ENCODE peak calls at places on chromosomes 4 and X, in ten cellular contexts. One of them, this sample, is unnamed.

GRCh38 chr4:77310931-77311330 is 153.9 kb downstream of the CCNG2 start:
- DNase-seq in cardiac muscle cell: peak
- DNase-seq in endodermal cell: no peak
- DNase-seq in epithelial cell of esophagus: peak
- DNase-seq in heart right ventricle: no peak
- DNase-seq in uterus: no peak
- DNase-seq in AG10803: peak
- DNase-seq in lower lobe of right lung: no peak
- DNase-seq in IMR-90: no peak
- DNase-seq in endothelial cell: no peak
- DNase-seq in this sample: no peak

GRCh38 chr4:24973471-24974251 is 57.1 kb downstream of the LGI2 start:
- DNase-seq in IMR-90: peak
- DNase-seq in cardiac muscle cell: no peak
- DNase-seq in endodermal cell: peak
- DNase-seq in heart right ventricle: peak
- DNase-seq in uterus: no peak
- DNase-seq in epithelial cell of esophagus: peak
- DNase-seq in AG10803: peak
- DNase-seq in endothelial cell: no peak
- DNase-seq in lower lobe of right lung: peak
- DNase-seq in this sample: peak

GRCh38 chr4:66688674-66689073 is 856.6 kb downstream of the CENPC start:
- DNase-seq in endodermal cell: no peak
- DNase-seq in cardiac muscle cell: peak
- DNase-seq in lower lobe of right lung: no peak
- DNase-seq in heart right ventricle: no peak
- DNase-seq in epithelial cell of esophagus: peak
- DNase-seq in endothelial cell: no peak
- DNase-seq in IMR-90: peak
- DNase-seq in AG10803: peak
- DNase-seq in uterus: no peak
- DNase-seq in this sample: no peak

GRCh38 chr4:183984561-183984960 is 79.5 kb downstream of the STOX2 start:
- DNase-seq in endodermal cell: no peak
- DNase-seq in lower lobe of right lung: no peak
- DNase-seq in uterus: no peak
- DNase-seq in endothelial cell: no peak
- DNase-seq in epithelial cell of esophagus: no peak
- DNase-seq in AG10803: no peak
- DNase-seq in IMR-90: no peak
- DNase-seq in cardiac muscle cell: no peak
- DNase-seq in heart right ventricle: peak
- DNase-seq in this sample: no peak

GRCh38 chrX:13574600-13574999 is 5.2 kb downstream of the EGFL6 start:
- DNase-seq in uterus: no peak
- DNase-seq in lower lobe of right lung: no peak
- DNase-seq in epithelial cell of esophagus: no peak
- DNase-seq in endodermal cell: no peak
- DNase-seq in cardiac muscle cell: no peak
- DNase-seq in IMR-90: no peak
- DNase-seq in endothelial cell: no peak
- DNase-seq in AG10803: no peak
- DNase-seq in heart right ventricle: no peak
- DNase-seq in this sample: no peak

GRCh38 chrX:46953137-46953527 is 40.9 kb downstream of the JADE3 start:
- DNase-seq in uterus: no peak
- DNase-seq in epithelial cell of esophagus: no peak
- DNase-seq in heart right ventricle: no peak
- DNase-seq in lower lobe of right lung: no peak
- DNase-seq in AG10803: no peak
- DNase-seq in IMR-90: no peak
- DNase-seq in endodermal cell: no peak
- DNase-seq in cardiac muscle cell: peak
- DNase-seq in endothelial cell: no peak
- DNase-seq in this sample: no peak

GRCh38 chr4:19739101-19739651 is 512.5 kb upstream of the SLIT2 start:
- DNase-seq in cardiac muscle cell: peak
- DNase-seq in epithelial cell of esophagus: peak
- DNase-seq in uterus: no peak
- DNase-seq in lower lobe of right lung: no peak
- DNase-seq in endothelial cell: no peak
- DNase-seq in IMR-90: peak
- DNase-seq in heart right ventricle: no peak
- DNase-seq in AG10803: peak
- DNase-seq in endodermal cell: no peak
- DNase-seq in this sample: no peak

GRCh38 chr4:1345905-1346780 is 865 bp upstream of the UVSSA start:
- DNase-seq in IMR-90: peak
- DNase-seq in AG10803: peak
- DNase-seq in cardiac muscle cell: peak
- DNase-seq in heart right ventricle: no peak
- DNase-seq in endothelial cell: peak
- DNase-seq in uterus: peak
- DNase-seq in epithelial cell of esophagus: peak
- DNase-seq in endodermal cell: peak
- DNase-seq in lower lobe of right lung: peak
- DNase-seq in this sample: peak

GRCh38 chr4:168304744-168305459 is 13.7 kb downstream of the DDX60 start:
- DNase-seq in heart right ventricle: no peak
- DNase-seq in uterus: no peak
- DNase-seq in cardiac muscle cell: peak
- DNase-seq in AG10803: peak
- DNase-seq in IMR-90: peak
- DNase-seq in lower lobe of right lung: no peak
- DNase-seq in endothelial cell: no peak
- DNase-seq in epithelial cell of esophagus: peak
- DNase-seq in endodermal cell: no peak
- DNase-seq in this sample: no peak

GRCh38 chr4:176792348-176793059 is at the start of gene VEGFC:
- DNase-seq in cardiac muscle cell: peak
- DNase-seq in lower lobe of right lung: peak
- DNase-seq in IMR-90: peak
- DNase-seq in uterus: peak
- DNase-seq in endothelial cell: peak
- DNase-seq in AG10803: peak
- DNase-seq in endodermal cell: peak
- DNase-seq in heart right ventricle: peak
- DNase-seq in epithelial cell of esophagus: peak
- DNase-seq in this sample: peak

GRCh38 chrX:36434521-36434920 is 515.0 kb downstream of the CFAP47 start:
- DNase-seq in epithelial cell of esophagus: no peak
- DNase-seq in uterus: no peak
- DNase-seq in lower lobe of right lung: no peak
- DNase-seq in IMR-90: peak
- DNase-seq in cardiac muscle cell: no peak
- DNase-seq in endothelial cell: no peak
- DNase-seq in endodermal cell: no peak
- DNase-seq in AG10803: no peak
- DNase-seq in heart right ventricle: no peak
- DNase-seq in this sample: no peak

GRCh38 chrX:150777328-150777992 is 84.3 kb downstream of the MTMR1 start:
- DNase-seq in endodermal cell: peak
- DNase-seq in heart right ventricle: no peak
- DNase-seq in lower lobe of right lung: no peak
- DNase-seq in endothelial cell: no peak
- DNase-seq in uterus: no peak
- DNase-seq in AG10803: no peak
- DNase-seq in cardiac muscle cell: no peak
- DNase-seq in IMR-90: no peak
- DNase-seq in epithelial cell of esophagus: no peak
- DNase-seq in this sample: no peak

GRCh38 chr4:184475096-184475461 is 729 bp upstream of the IRF2 start:
- DNase-seq in epithelial cell of esophagus: peak
- DNase-seq in heart right ventricle: peak
- DNase-seq in lower lobe of right lung: peak
- DNase-seq in cardiac muscle cell: peak
- DNase-seq in uterus: peak
- DNase-seq in IMR-90: peak
- DNase-seq in endodermal cell: peak
- DNase-seq in AG10803: peak
- DNase-seq in endothelial cell: peak
- DNase-seq in this sample: peak

GRCh38 chrX:54492340-54492739 is 3.7 kb downstream of the FGD1 start:
- DNase-seq in heart right ventricle: peak
- DNase-seq in endothelial cell: no peak
- DNase-seq in epithelial cell of esophagus: peak
- DNase-seq in lower lobe of right lung: no peak
- DNase-seq in cardiac muscle cell: peak
- DNase-seq in AG10803: peak
- DNase-seq in uterus: peak
- DNase-seq in IMR-90: peak
- DNase-seq in endodermal cell: no peak
- DNase-seq in this sample: no peak

GRCh38 chrX:71627588-71628404 is 9.5 kb upstream of the CXCR3 start:
- DNase-seq in AG10803: peak
- DNase-seq in epithelial cell of esophagus: no peak
- DNase-seq in IMR-90: no peak
- DNase-seq in cardiac muscle cell: no peak
- DNase-seq in heart right ventricle: no peak
- DNase-seq in endothelial cell: no peak
- DNase-seq in uterus: no peak
- DNase-seq in endodermal cell: no peak
- DNase-seq in lower lobe of right lung: no peak
- DNase-seq in this sample: no peak

GRCh38 chr4:117621673-117622072 is 412.6 kb upstream of the NDST3 start:
- DNase-seq in endothelial cell: no peak
- DNase-seq in IMR-90: no peak
- DNase-seq in heart right ventricle: no peak
- DNase-seq in lower lobe of right lung: no peak
- DNase-seq in epithelial cell of esophagus: no peak
- DNase-seq in cardiac muscle cell: no peak
- DNase-seq in endodermal cell: no peak
- DNase-seq in uterus: no peak
- DNase-seq in AG10803: no peak
- DNase-seq in this sample: no peak

DNA sequence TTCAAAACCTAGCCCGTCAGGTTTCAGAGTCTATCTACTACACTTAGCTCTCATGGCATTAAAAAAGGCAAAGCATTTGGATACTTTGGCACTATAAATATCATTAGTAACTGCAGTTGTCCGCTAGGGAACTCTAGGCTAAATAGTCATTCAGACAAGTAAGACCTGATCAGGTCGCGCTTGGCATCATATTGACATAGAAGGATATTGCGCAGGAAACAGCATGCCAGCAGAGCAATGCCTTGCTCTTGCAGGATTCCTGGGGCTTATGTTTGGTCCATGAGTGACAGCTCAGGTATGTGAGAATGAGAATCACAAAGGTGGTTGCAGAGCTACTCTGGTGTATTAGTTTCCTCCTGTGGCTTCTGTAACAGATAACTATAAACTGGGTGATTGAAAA is 62.7 kb downstream of the KDM6A start:
- DNase-seq in cardiac muscle cell: no peak
- DNase-seq in lower lobe of right lung: no peak
- DNase-seq in heart right ventricle: no peak
- DNase-seq in epithelial cell of esophagus: peak
- DNase-seq in IMR-90: no peak
- DNase-seq in endodermal cell: no peak
- DNase-seq in endothelial cell: no peak
- DNase-seq in uterus: no peak
- DNase-seq in AG10803: no peak
- DNase-seq in this sample: no peak
- TF ChIP-seq CTCF in cardiac muscle cell: no peak
- TF ChIP-seq CTCF in lower lobe of right lung: no peak
- TF ChIP-seq CTCF in heart right ventricle: no peak
- TF ChIP-seq CTCF in epithelial cell of esophagus: peak
- TF ChIP-seq CTCF in IMR-90: no peak
- TF ChIP-seq CTCF in endodermal cell: no peak
- TF ChIP-seq CTCF in endothelial cell: no peak
- TF ChIP-seq CTCF in uterus: no peak
- TF ChIP-seq CTCF in AG10803: no peak
- TF ChIP-seq CTCF in this sample: no peak

DNA sequence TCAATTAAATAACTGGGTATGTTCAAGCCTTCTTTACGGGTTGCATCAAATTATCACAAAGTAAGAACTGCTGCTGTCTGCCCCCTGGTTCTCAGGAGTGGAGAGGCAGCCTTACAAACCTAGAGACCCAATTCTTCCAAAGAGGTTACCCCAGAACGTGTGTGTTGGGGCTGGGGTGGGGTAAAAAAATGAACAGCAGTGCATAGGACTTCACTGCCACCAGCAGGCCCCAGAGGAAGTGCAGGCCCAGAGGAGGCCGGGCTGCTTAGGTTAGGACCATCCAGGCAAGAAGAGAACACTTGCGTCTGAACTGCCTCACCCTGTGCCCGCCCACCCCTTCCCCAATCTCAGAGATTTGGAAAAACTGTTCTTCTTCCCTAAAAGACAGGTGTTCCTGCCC is 1.5 kb upstream of the NWD2 start:
- DNase-seq in epithelial cell of esophagus: no peak
- DNase-seq in lower lobe of right lung: no peak
- DNase-seq in endodermal cell: peak
- DNase-seq in endothelial cell: peak
- DNase-seq in cardiac muscle cell: no peak
- DNase-seq in heart right ventricle: no peak
- DNase-seq in IMR-90: no peak
- DNase-seq in uterus: no peak
- DNase-seq in AG10803: no peak
- DNase-seq in this sample: no peak
- TF ChIP-seq CTCF in epithelial cell of esophagus: no peak
- TF ChIP-seq CTCF in lower lobe of right lung: no peak
- TF ChIP-seq CTCF in endodermal cell: peak
- TF ChIP-seq CTCF in endothelial cell: no peak
- TF ChIP-seq CTCF in cardiac muscle cell: no peak
- TF ChIP-seq CTCF in heart right ventricle: no peak
- TF ChIP-seq CTCF in IMR-90: no peak
- TF ChIP-seq CTCF in uterus: no peak
- TF ChIP-seq CTCF in AG10803: no peak
- TF ChIP-seq CTCF in this sample: no peak

GRCh38 chr4:57308301-57308700 is 198.1 kb upstream of the IGFBP7 start:
- DNase-seq in IMR-90: no peak
- DNase-seq in cardiac muscle cell: no peak
- DNase-seq in heart right ventricle: no peak
- DNase-seq in endothelial cell: no peak
- DNase-seq in epithelial cell of esophagus: no peak
- DNase-seq in endodermal cell: no peak
- DNase-seq in uterus: no peak
- DNase-seq in lower lobe of right lung: no peak
- DNase-seq in AG10803: no peak
- DNase-seq in this sample: no peak

GRCh38 chr4:57305836-57306235 is 195.7 kb upstream of the IGFBP7 start:
- DNase-seq in endothelial cell: no peak
- DNase-seq in cardiac muscle cell: no peak
- DNase-seq in uterus: no peak
- DNase-seq in epithelial cell of esophagus: no peak
- DNase-seq in heart right ventricle: no peak
- DNase-seq in lower lobe of right lung: no peak
- DNase-seq in endodermal cell: no peak
- DNase-seq in AG10803: no peak
- DNase-seq in IMR-90: no peak
- DNase-seq in this sample: no peak

GRCh38 chr4:57303012-57303751 is 193.0 kb upstream of the IGFBP7 start:
- DNase-seq in IMR-90: no peak
- DNase-seq in AG10803: no peak
- DNase-seq in endothelial cell: no peak
- DNase-seq in lower lobe of right lung: no peak
- DNase-seq in cardiac muscle cell: peak
- DNase-seq in heart right ventricle: no peak
- DNase-seq in uterus: no peak
- DNase-seq in endodermal cell: no peak
- DNase-seq in epithelial cell of esophagus: no peak
- DNase-seq in this sample: no peak
- TF ChIP-seq CTCF in IMR-90: no peak
- TF ChIP-seq CTCF in AG10803: no peak
- TF ChIP-seq CTCF in endothelial cell: no peak
- TF ChIP-seq CTCF in lower lobe of right lung: no peak
- TF ChIP-seq CTCF in cardiac muscle cell: no peak
- TF ChIP-seq CTCF in heart right ventricle: peak
- TF ChIP-seq CTCF in uterus: no peak
- TF ChIP-seq CTCF in endodermal cell: peak
- TF ChIP-seq CTCF in epithelial cell of esophagus: no peak
- TF ChIP-seq CTCF in this sample: no peak

GRCh38 chr4:140150636-140150885 is 3.4 kb downstream of the MAML3 start:
- DNase-seq in endodermal cell: no peak
- DNase-seq in endothelial cell: no peak
- DNase-seq in uterus: no peak
- DNase-seq in epithelial cell of esophagus: no peak
- DNase-seq in lower lobe of right lung: peak
- DNase-seq in AG10803: no peak
- DNase-seq in cardiac muscle cell: no peak
- DNase-seq in heart right ventricle: no peak
- DNase-seq in IMR-90: no peak
- DNase-seq in this sample: peak
- TF ChIP-seq CTCF in endodermal cell: peak
- TF ChIP-seq CTCF in endothelial cell: no peak
- TF ChIP-seq CTCF in uterus: no peak
- TF ChIP-seq CTCF in epithelial cell of esophagus: no peak
- TF ChIP-seq CTCF in lower lobe of right lung: no peak
- TF ChIP-seq CTCF in AG10803: no peak
- TF ChIP-seq CTCF in cardiac muscle cell: no peak
- TF ChIP-seq CTCF in heart right ventricle: no peak
- TF ChIP-seq CTCF in IMR-90: no peak
- TF ChIP-seq CTCF in this sample: no peak

This sample was measured in sigmoid colon.